ENCODE peak calls at places on chromosome 22, in eight cellular contexts. N, P, A, I, H, T, D and R are unnamed samples.

GRCh38 chr22:41524283-41524682 is 20.0 kb downstream of the POLR3H start:
- DNase-seq in N (no peak), P (no peak), A (no peak), I (no peak), H (peak), T (peak), D (peak), R (no peak)

GRCh38 chr22:30252411-30253204 is 6.0 kb upstream of the LIF start:
- DNase-seq in N (peak), P (no peak), A (peak), I (no peak), H (no peak), T (peak), D (no peak), R (no peak)

GRCh38 chr22:39024923-39025322 is 4.0 kb downstream of the APOBEC3D start:
- DNase-seq in N (no peak), P (no peak), A (no peak), I (no peak), H (no peak), T (no peak), D (no peak), R (no peak)

GRCh38 chr22:41524809-41525449 is 19.3 kb downstream of the POLR3H start:
- DNase-seq in N (peak), P (no peak), A (no peak), I (no peak), H (no peak), T (peak), D (no peak), R (no peak)

GRCh38 chr22:30486661-30487115 is 14.9 kb upstream of the SEC14L3 start:
- DNase-seq in N (no peak), P (no peak), A (no peak), I (no peak), H (no peak), T (peak), D (no peak), R (no peak)

GRCh38 chr22:44312766-44313165 is at the start of gene SHISAL1:
- DNase-seq in N (no peak), P (no peak), A (no peak), I (no peak), H (no peak), T (no peak), D (no peak), R (no peak)

GRCh38 chr22:49972163-49973017 is 11.8 kb downstream of the PIM3 start:
- DNase-seq in N (no peak), P (peak), A (no peak), I (no peak), H (peak), T (peak), D (peak), R (peak)

GRCh38 chr22:47303161-47303890 is 540.9 kb downstream of the TBC1D22A start:
- DNase-seq in N (no peak), P (no peak), A (no peak), I (no peak), H (no peak), T (no peak), D (no peak), R (peak)

GRCh38 chr22:25558341-25558740 is 6.1 kb upstream of the GRK3 start:
- DNase-seq in N (no peak), P (no peak), A (no peak), I (no peak), H (no peak), T (no peak), D (no peak), R (no peak)

GRCh38 chr22:44213489-44214043 is 32.8 kb downstream of the PARVG start:
- DNase-seq in N (no peak), P (no peak), A (no peak), I (no peak), H (no peak), T (no peak), D (no peak), R (no peak)

GRCh38 chr22:35116817-35117216 is 50.9 kb downstream of the ISX start:
- DNase-seq in N (no peak), P (no peak), A (no peak), I (no peak), H (no peak), T (no peak), D (no peak), R (no peak)

GRCh38 chr22:43273902-43274484 is 69.2 kb downstream of the SCUBE1 start:
- DNase-seq in N (peak), P (peak), A (peak), I (no peak), H (peak), T (peak), D (no peak), R (no peak)

GRCh38 chr22:41425704-41426365 is 20.8 kb downstream of the TOB2 start:
- DNase-seq in N (no peak), P (no peak), A (no peak), I (no peak), H (no peak), T (no peak), D (no peak), R (no peak)

GRCh38 chr22:17368727-17369552 is at the start of gene CECR2:
- DNase-seq in N (peak), P (peak), A (peak), I (no peak), H (no peak), T (no peak), D (peak), R (no peak)

GRCh38 chr22:48503035-48503625 is 1324.5 kb downstream of the BRD1 start:
- DNase-seq in N (no peak), P (no peak), A (no peak), I (no peak), H (no peak), T (no peak), D (no peak), R (no peak)

GRCh38 chr22:31492151-31492550 is 2.5 kb upstream of the EIF4ENIF1 start:
- DNase-seq in N (no peak), P (no peak), A (no peak), I (no peak), H (no peak), T (no peak), D (no peak), R (no peak)
- TF ChIP-seq POLR2AphosphoS5 in N (no peak), P (no peak), A (no peak), I (no peak), H (no peak), T (no peak), D (no peak), R (no peak)

GRCh38 chr22:27314276-27314807 is 487.2 kb downstream of the MN1 start:
- DNase-seq in N (no peak), P (no peak), A (no peak), I (no peak), H (no peak), T (no peak), D (no peak), R (no peak)

GRCh38 chr22:27317961-27318360 is 483.6 kb downstream of the MN1 start:
- DNase-seq in N (no peak), P (no peak), A (no peak), I (no peak), H (no peak), T (no peak), D (no peak), R (peak)

GRCh38 chr22:27315833-27316232 is 485.7 kb downstream of the MN1 start:
- DNase-seq in N (no peak), P (no peak), A (no peak), I (no peak), H (no peak), T (no peak), D (no peak), R (no peak)

GRCh38 chr22:27318516-27318915 is 483.0 kb downstream of the MN1 start:
- DNase-seq in N (peak), P (no peak), A (no peak), I (no peak), H (no peak), T (no peak), D (no peak), R (no peak)

DNA sequence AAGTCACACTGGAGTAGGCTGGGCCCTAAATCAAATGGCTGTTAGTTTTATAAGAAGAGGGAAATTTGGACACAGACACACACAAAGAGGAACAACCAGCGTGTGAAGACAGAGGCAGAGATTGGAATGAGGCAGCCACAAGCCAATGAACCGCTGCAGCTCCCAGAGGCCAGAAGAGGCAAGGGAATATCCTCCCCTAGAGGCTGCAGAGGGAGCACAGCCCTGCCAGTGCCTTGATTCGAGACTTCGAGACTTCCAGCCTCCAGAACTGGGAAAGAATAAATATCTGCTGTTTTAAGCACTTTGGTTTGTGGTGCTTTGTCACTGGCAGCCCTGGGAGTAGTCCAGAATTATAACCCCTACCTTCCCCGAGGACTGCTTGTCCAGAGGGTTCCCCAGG is 484.4 kb downstream of the MN1 start:
- DNase-seq in N (peak), P (no peak), A (no peak), I (no peak), H (no peak), T (no peak), D (no peak), R (no peak)
- TF ChIP-seq CTCF in N (peak), P (no peak), A (no peak), I (no peak), H (no peak), T (no peak), D (no peak), R (no peak)

GRCh38 chr22:45925811-45926351 is 51.1 kb downstream of the WNT7B start:
- DNase-seq in N (no peak), P (no peak), A (no peak), I (no peak), H (no peak), T (no peak), D (no peak), R (no peak)
- TF ChIP-seq POLR2AphosphoS5 in N (no peak), P (no peak), A (no peak), I (no peak), H (no peak), T (no peak), D (no peak), R (no peak)

DNA sequence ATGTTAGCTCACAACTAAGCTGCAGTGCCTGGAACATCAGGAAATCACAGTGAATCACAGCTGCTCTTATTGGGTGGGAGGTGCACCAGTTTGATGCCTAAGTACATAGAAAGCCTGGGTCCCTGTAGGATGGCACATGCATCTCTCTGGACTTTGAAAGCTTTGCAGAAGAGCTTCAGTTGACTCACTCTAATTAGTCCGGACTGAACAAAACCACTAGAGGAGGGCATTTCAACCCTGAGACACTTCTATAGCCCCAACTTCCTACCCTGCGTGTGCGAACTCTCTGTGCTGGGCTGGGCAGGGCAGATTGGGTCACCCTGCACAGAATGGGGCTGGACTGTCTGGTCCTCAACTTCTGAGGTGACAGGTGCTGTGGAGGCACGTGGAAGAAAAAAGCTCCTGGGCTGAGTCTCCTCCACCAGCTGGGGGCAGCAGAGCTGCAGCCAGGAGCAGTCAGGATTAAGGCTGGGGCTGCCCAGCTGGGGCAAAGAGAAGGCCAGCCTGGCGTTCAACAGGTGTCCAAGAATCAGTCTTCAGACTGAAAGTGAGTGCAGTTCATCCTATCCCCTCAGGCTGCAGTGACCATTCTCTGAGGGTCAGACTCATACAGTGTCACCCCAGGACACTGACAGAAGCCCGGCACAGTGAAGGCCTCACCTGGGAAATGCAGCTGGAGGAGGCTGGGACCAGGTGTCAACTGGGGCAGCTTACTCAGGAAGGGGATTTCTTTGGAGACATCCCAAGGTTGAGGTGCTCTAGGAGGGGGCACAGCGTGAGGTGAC is 22.1 kb downstream of the GGTLC2 start:
- DNase-seq in N (peak), P (no peak), A (no peak), I (peak), H (no peak), T (peak), D (no peak), R (no peak)
- TF ChIP-seq CTCF in N (peak), P (peak), A (peak), I (peak), H (peak), T (peak), D (no peak), R (peak)

GRCh38 chr22:19846620-19847344 is 7.9 kb downstream of the GNB1L start:
- DNase-seq in N (no peak), P (no peak), A (no peak), I (no peak), H (no peak), T (no peak), D (peak), R (no peak)
- TF ChIP-seq POLR2AphosphoS5 in N (no peak), P (no peak), A (no peak), I (no peak), H (no peak), T (no peak), D (no peak), R (no peak)

GRCh38 chr22:26606611-26607010 is 11.2 kb downstream of the CRYBB1 start:
- DNase-seq in N (no peak), P (no peak), A (no peak), I (no peak), H (no peak), T (no peak), D (no peak), R (no peak)
- TF ChIP-seq CTCF in N (no peak), P (no peak), A (no peak), I (no peak), H (no peak), T (no peak), D (no peak), R (no peak)

DNA sequence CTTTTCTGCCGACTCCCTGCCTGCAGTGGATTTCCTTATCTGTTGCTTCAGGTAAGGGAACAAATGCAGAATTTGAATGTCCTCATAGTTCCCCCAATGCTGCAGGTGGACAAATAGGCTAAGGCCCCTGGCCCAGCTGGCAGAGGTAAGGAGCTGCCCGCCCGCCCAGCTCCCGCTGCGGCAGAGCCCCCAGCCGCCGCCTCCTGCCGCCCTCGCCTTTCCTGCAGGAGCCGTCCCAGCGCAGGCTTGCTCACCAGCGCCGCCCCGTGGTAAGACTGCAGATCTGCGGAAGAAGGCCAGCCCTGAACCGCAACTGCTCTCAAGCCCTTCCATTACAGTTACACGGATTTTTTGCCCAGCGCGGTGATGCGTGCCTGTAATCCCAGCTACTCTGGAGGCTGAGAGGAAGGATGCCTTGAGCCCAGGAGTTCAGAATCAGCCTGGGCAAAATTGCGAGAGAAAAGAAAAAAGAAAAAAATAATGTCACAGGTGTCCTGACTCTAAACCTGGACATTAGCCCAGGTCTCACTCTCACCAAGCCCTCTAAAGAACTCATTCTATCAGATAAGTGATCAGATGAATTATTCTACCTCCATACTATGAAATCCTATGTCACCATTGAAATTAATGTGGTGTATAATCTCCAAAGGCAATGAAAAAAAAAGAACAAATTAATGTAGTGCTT is 51.2 kb upstream of the EMID1 start:
- DNase-seq in N (peak), P (peak), A (peak), I (peak), H (peak), T (peak), D (peak), R (peak)
- TF ChIP-seq POLR2AphosphoS5 in N (no peak), P (no peak), A (no peak), I (no peak), H (peak), T (no peak), D (no peak), R (no peak)

DNA sequence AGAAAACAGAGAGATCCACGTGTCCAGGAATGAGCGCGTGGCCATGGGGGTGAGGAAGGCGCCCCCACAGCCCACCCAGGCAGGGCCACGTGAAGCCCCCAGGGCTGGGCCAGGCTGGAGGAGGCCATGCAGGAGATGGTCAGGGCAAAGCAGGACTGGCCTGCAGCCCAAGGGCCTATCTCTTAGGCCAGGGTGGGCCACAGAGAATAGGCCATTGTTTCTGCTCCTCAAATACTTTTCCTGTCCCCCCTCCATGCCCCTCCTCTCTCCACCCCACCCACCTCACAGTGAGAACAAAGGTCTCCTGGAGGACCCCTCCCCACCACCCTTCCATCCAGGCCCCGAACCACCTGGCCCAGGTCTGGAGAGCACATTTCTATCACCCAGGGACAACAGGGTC is 8.3 kb upstream of the CDC42EP1 start:
- DNase-seq in N (no peak), P (peak), A (no peak), I (no peak), H (no peak), T (no peak), D (no peak), R (no peak)
- TF ChIP-seq CTCF in N (no peak), P (no peak), A (no peak), I (no peak), H (no peak), T (no peak), D (no peak), R (no peak)